ENCODE peak calls at places on chromosome 3, in nine cellular contexts. One of them, this sample, is unnamed.

GRCh38 chr3:106282931-106283330 is 414.1 kb upstream of the CBLB start:
- DNase-seq in activated T-cell treated with anti-CD3 and anti-CD28 coated beads for 24 hours: no peak
- DNase-seq in astrocyte of the cerebellum: no peak
- DNase-seq in putamen: no peak
- DNase-seq in fibroblast of gingiva: no peak
- DNase-seq in activated CD8-positive, alpha-beta memory T cell treated with anti-CD3 and anti-CD28 coated beads for 24 hours: no peak
- DNase-seq in AG20443: no peak
- DNase-seq in kidney glomerular epithelial cell: no peak
- DNase-seq in Calu3: no peak
- DNase-seq in this sample: no peak

GRCh38 chr3:151372063-151372820 is 12.3 kb downstream of the P2RY12 start:
- DNase-seq in astrocyte of the cerebellum: no peak
- DNase-seq in AG20443: peak
- DNase-seq in kidney glomerular epithelial cell: no peak
- DNase-seq in activated T-cell treated with anti-CD3 and anti-CD28 coated beads for 24 hours: no peak
- DNase-seq in Calu3: no peak
- DNase-seq in activated CD8-positive, alpha-beta memory T cell treated with anti-CD3 and anti-CD28 coated beads for 24 hours: no peak
- DNase-seq in fibroblast of gingiva: no peak
- DNase-seq in putamen: no peak
- DNase-seq in this sample: no peak

GRCh38 chr3:152258448-152259302 is 10.1 kb upstream of the MBNL1 start:
- DNase-seq in Calu3: peak
- DNase-seq in kidney glomerular epithelial cell: peak
- DNase-seq in activated CD8-positive, alpha-beta memory T cell treated with anti-CD3 and anti-CD28 coated beads for 24 hours: no peak
- DNase-seq in fibroblast of gingiva: peak
- DNase-seq in activated T-cell treated with anti-CD3 and anti-CD28 coated beads for 24 hours: no peak
- DNase-seq in putamen: peak
- DNase-seq in AG20443: peak
- DNase-seq in astrocyte of the cerebellum: peak
- DNase-seq in this sample: peak

GRCh38 chr3:79419222-79419621 is 348.6 kb downstream of the ROBO1 start:
- DNase-seq in kidney glomerular epithelial cell: no peak
- DNase-seq in astrocyte of the cerebellum: no peak
- DNase-seq in putamen: peak
- DNase-seq in activated T-cell treated with anti-CD3 and anti-CD28 coated beads for 24 hours: no peak
- DNase-seq in AG20443: no peak
- DNase-seq in Calu3: no peak
- DNase-seq in fibroblast of gingiva: no peak
- DNase-seq in activated CD8-positive, alpha-beta memory T cell treated with anti-CD3 and anti-CD28 coated beads for 24 hours: no peak
- DNase-seq in this sample: no peak

GRCh38 chr3:140850210-140850955 is 91.3 kb upstream of the SLC25A36 start:
- DNase-seq in Calu3: no peak
- DNase-seq in astrocyte of the cerebellum: no peak
- DNase-seq in kidney glomerular epithelial cell: no peak
- DNase-seq in AG20443: no peak
- DNase-seq in activated CD8-positive, alpha-beta memory T cell treated with anti-CD3 and anti-CD28 coated beads for 24 hours: no peak
- DNase-seq in fibroblast of gingiva: no peak
- DNase-seq in activated T-cell treated with anti-CD3 and anti-CD28 coated beads for 24 hours: no peak
- DNase-seq in putamen: no peak
- DNase-seq in this sample: no peak

GRCh38 chr3:153469162-153469561 is 307.1 kb downstream of the RAP2B start:
- DNase-seq in Calu3: no peak
- DNase-seq in astrocyte of the cerebellum: no peak
- DNase-seq in AG20443: no peak
- DNase-seq in putamen: no peak
- DNase-seq in activated CD8-positive, alpha-beta memory T cell treated with anti-CD3 and anti-CD28 coated beads for 24 hours: no peak
- DNase-seq in kidney glomerular epithelial cell: no peak
- DNase-seq in activated T-cell treated with anti-CD3 and anti-CD28 coated beads for 24 hours: no peak
- DNase-seq in fibroblast of gingiva: no peak
- DNase-seq in this sample: no peak

GRCh38 chr3:101279162-101279561 is 41.2 kb downstream of the IMPG2 start:
- DNase-seq in activated T-cell treated with anti-CD3 and anti-CD28 coated beads for 24 hours: no peak
- DNase-seq in astrocyte of the cerebellum: no peak
- DNase-seq in putamen: no peak
- DNase-seq in fibroblast of gingiva: no peak
- DNase-seq in kidney glomerular epithelial cell: no peak
- DNase-seq in activated CD8-positive, alpha-beta memory T cell treated with anti-CD3 and anti-CD28 coated beads for 24 hours: no peak
- DNase-seq in AG20443: no peak
- DNase-seq in Calu3: no peak
- DNase-seq in this sample: no peak

GRCh38 chr3:105458518-105459215 is 92.0 kb downstream of the ALCAM start:
- DNase-seq in putamen: no peak
- DNase-seq in AG20443: peak
- DNase-seq in astrocyte of the cerebellum: peak
- DNase-seq in kidney glomerular epithelial cell: no peak
- DNase-seq in activated T-cell treated with anti-CD3 and anti-CD28 coated beads for 24 hours: no peak
- DNase-seq in fibroblast of gingiva: no peak
- DNase-seq in activated CD8-positive, alpha-beta memory T cell treated with anti-CD3 and anti-CD28 coated beads for 24 hours: no peak
- DNase-seq in Calu3: no peak
- DNase-seq in this sample: no peak

GRCh38 chr3:46386206-46386605 is 15.5 kb downstream of the CCR5 start:
- DNase-seq in putamen: no peak
- DNase-seq in kidney glomerular epithelial cell: peak
- DNase-seq in AG20443: no peak
- DNase-seq in activated T-cell treated with anti-CD3 and anti-CD28 coated beads for 24 hours: no peak
- DNase-seq in activated CD8-positive, alpha-beta memory T cell treated with anti-CD3 and anti-CD28 coated beads for 24 hours: peak
- DNase-seq in astrocyte of the cerebellum: no peak
- DNase-seq in fibroblast of gingiva: no peak
- DNase-seq in Calu3: peak
- DNase-seq in this sample: no peak

GRCh38 chr3:11136871-11137626 is 17.2 kb upstream of the HRH1 start:
- DNase-seq in Calu3: peak
- DNase-seq in kidney glomerular epithelial cell: peak
- DNase-seq in activated T-cell treated with anti-CD3 and anti-CD28 coated beads for 24 hours: no peak
- DNase-seq in astrocyte of the cerebellum: peak
- DNase-seq in putamen: no peak
- DNase-seq in fibroblast of gingiva: peak
- DNase-seq in AG20443: peak
- DNase-seq in activated CD8-positive, alpha-beta memory T cell treated with anti-CD3 and anti-CD28 coated beads for 24 hours: no peak
- DNase-seq in this sample: peak

GRCh38 chr3:138944842-138945645 is 1.9 kb downstream of the FOXL2 start:
- DNase-seq in putamen: no peak
- DNase-seq in Calu3: peak
- DNase-seq in AG20443: no peak
- DNase-seq in astrocyte of the cerebellum: no peak
- DNase-seq in activated CD8-positive, alpha-beta memory T cell treated with anti-CD3 and anti-CD28 coated beads for 24 hours: peak
- DNase-seq in fibroblast of gingiva: no peak
- DNase-seq in activated T-cell treated with anti-CD3 and anti-CD28 coated beads for 24 hours: no peak
- DNase-seq in kidney glomerular epithelial cell: no peak
- DNase-seq in this sample: peak

GRCh38 chr3:64305731-64306130 is 80.5 kb upstream of the PRICKLE2 start:
- DNase-seq in astrocyte of the cerebellum: no peak
- DNase-seq in activated CD8-positive, alpha-beta memory T cell treated with anti-CD3 and anti-CD28 coated beads for 24 hours: no peak
- DNase-seq in AG20443: no peak
- DNase-seq in putamen: no peak
- DNase-seq in kidney glomerular epithelial cell: no peak
- DNase-seq in activated T-cell treated with anti-CD3 and anti-CD28 coated beads for 24 hours: no peak
- DNase-seq in Calu3: no peak
- DNase-seq in fibroblast of gingiva: no peak
- DNase-seq in this sample: no peak

GRCh38 chr3:73073091-73073707 is 11.7 kb downstream of the EBLN2 start:
- DNase-seq in AG20443: no peak
- DNase-seq in activated T-cell treated with anti-CD3 and anti-CD28 coated beads for 24 hours: no peak
- DNase-seq in kidney glomerular epithelial cell: no peak
- DNase-seq in fibroblast of gingiva: no peak
- DNase-seq in putamen: no peak
- DNase-seq in activated CD8-positive, alpha-beta memory T cell treated with anti-CD3 and anti-CD28 coated beads for 24 hours: no peak
- DNase-seq in Calu3: no peak
- DNase-seq in astrocyte of the cerebellum: no peak
- DNase-seq in this sample: no peak

GRCh38 chr3:13200951-13201350 is 127.7 kb upstream of the IQSEC1 start:
- DNase-seq in AG20443: no peak
- DNase-seq in fibroblast of gingiva: no peak
- DNase-seq in kidney glomerular epithelial cell: no peak
- DNase-seq in Calu3: no peak
- DNase-seq in astrocyte of the cerebellum: peak
- DNase-seq in activated T-cell treated with anti-CD3 and anti-CD28 coated beads for 24 hours: no peak
- DNase-seq in putamen: no peak
- DNase-seq in activated CD8-positive, alpha-beta memory T cell treated with anti-CD3 and anti-CD28 coated beads for 24 hours: no peak
- DNase-seq in this sample: no peak

GRCh38 chr3:30073622-30074021 is 532.8 kb upstream of the TGFBR2 start:
- DNase-seq in AG20443: no peak
- DNase-seq in activated CD8-positive, alpha-beta memory T cell treated with anti-CD3 and anti-CD28 coated beads for 24 hours: no peak
- DNase-seq in putamen: no peak
- DNase-seq in kidney glomerular epithelial cell: no peak
- DNase-seq in activated T-cell treated with anti-CD3 and anti-CD28 coated beads for 24 hours: no peak
- DNase-seq in fibroblast of gingiva: no peak
- DNase-seq in Calu3: no peak
- DNase-seq in astrocyte of the cerebellum: no peak
- DNase-seq in this sample: peak

GRCh38 chr3:45170071-45170470 is 23.9 kb upstream of the CDCP1 start:
- DNase-seq in activated CD8-positive, alpha-beta memory T cell treated with anti-CD3 and anti-CD28 coated beads for 24 hours: no peak
- DNase-seq in fibroblast of gingiva: no peak
- DNase-seq in kidney glomerular epithelial cell: no peak
- DNase-seq in activated T-cell treated with anti-CD3 and anti-CD28 coated beads for 24 hours: no peak
- DNase-seq in putamen: no peak
- DNase-seq in Calu3: no peak
- DNase-seq in AG20443: no peak
- DNase-seq in astrocyte of the cerebellum: no peak
- DNase-seq in this sample: no peak

GRCh38 chr3:18740631-18741583 is 315.8 kb upstream of the SATB1 start:
- DNase-seq in Calu3: no peak
- DNase-seq in astrocyte of the cerebellum: no peak
- DNase-seq in AG20443: no peak
- DNase-seq in kidney glomerular epithelial cell: no peak
- DNase-seq in fibroblast of gingiva: no peak
- DNase-seq in activated CD8-positive, alpha-beta memory T cell treated with anti-CD3 and anti-CD28 coated beads for 24 hours: peak
- DNase-seq in activated T-cell treated with anti-CD3 and anti-CD28 coated beads for 24 hours: peak
- DNase-seq in putamen: no peak
- DNase-seq in this sample: peak

GRCh38 chr3:129001101-129001816 is at the start of gene EFCC1:
- DNase-seq in Calu3: no peak
- DNase-seq in activated CD8-positive, alpha-beta memory T cell treated with anti-CD3 and anti-CD28 coated beads for 24 hours: peak
- DNase-seq in astrocyte of the cerebellum: no peak
- DNase-seq in kidney glomerular epithelial cell: no peak
- DNase-seq in fibroblast of gingiva: no peak
- DNase-seq in AG20443: peak
- DNase-seq in putamen: no peak
- DNase-seq in activated T-cell treated with anti-CD3 and anti-CD28 coated beads for 24 hours: no peak
- DNase-seq in this sample: peak

GRCh38 chr3:40765884-40766283 is 241.1 kb downstream of the ZNF621 start:
- DNase-seq in AG20443: no peak
- DNase-seq in kidney glomerular epithelial cell: no peak
- DNase-seq in astrocyte of the cerebellum: peak
- DNase-seq in Calu3: no peak
- DNase-seq in fibroblast of gingiva: peak
- DNase-seq in putamen: no peak
- DNase-seq in activated T-cell treated with anti-CD3 and anti-CD28 coated beads for 24 hours: no peak
- DNase-seq in activated CD8-positive, alpha-beta memory T cell treated with anti-CD3 and anti-CD28 coated beads for 24 hours: no peak
- DNase-seq in this sample: no peak

GRCh38 chr3:185042357-185042756 is 110.5 kb downstream of the C3orf70 start:
- DNase-seq in activated T-cell treated with anti-CD3 and anti-CD28 coated beads for 24 hours: no peak
- DNase-seq in fibroblast of gingiva: no peak
- DNase-seq in Calu3: no peak
- DNase-seq in AG20443: no peak
- DNase-seq in astrocyte of the cerebellum: no peak
- DNase-seq in putamen: no peak
- DNase-seq in kidney glomerular epithelial cell: no peak
- DNase-seq in activated CD8-positive, alpha-beta memory T cell treated with anti-CD3 and anti-CD28 coated beads for 24 hours: no peak
- DNase-seq in this sample: no peak

GRCh38 chr3:157423337-157423736 is 13.3 kb upstream of the PTX3 start:
- DNase-seq in fibroblast of gingiva: no peak
- DNase-seq in Calu3: no peak
- DNase-seq in astrocyte of the cerebellum: no peak
- DNase-seq in activated T-cell treated with anti-CD3 and anti-CD28 coated beads for 24 hours: no peak
- DNase-seq in putamen: no peak
- DNase-seq in kidney glomerular epithelial cell: no peak
- DNase-seq in activated CD8-positive, alpha-beta memory T cell treated with anti-CD3 and anti-CD28 coated beads for 24 hours: no peak
- DNase-seq in AG20443: peak
- DNase-seq in this sample: no peak

GRCh38 chr3:107641572-107642307 is 119.0 kb downstream of the BBX start:
- DNase-seq in kidney glomerular epithelial cell: no peak
- DNase-seq in astrocyte of the cerebellum: no peak
- DNase-seq in AG20443: peak
- DNase-seq in putamen: no peak
- DNase-seq in fibroblast of gingiva: peak
- DNase-seq in activated T-cell treated with anti-CD3 and anti-CD28 coated beads for 24 hours: no peak
- DNase-seq in Calu3: no peak
- DNase-seq in activated CD8-positive, alpha-beta memory T cell treated with anti-CD3 and anti-CD28 coated beads for 24 hours: no peak
- DNase-seq in this sample: no peak

GRCh38 chr3:195543642-195544536 is 764 bp upstream of the PPP1R2 start:
- DNase-seq in kidney glomerular epithelial cell: no peak
- DNase-seq in putamen: no peak
- DNase-seq in activated T-cell treated with anti-CD3 and anti-CD28 coated beads for 24 hours: no peak
- DNase-seq in AG20443: no peak
- DNase-seq in fibroblast of gingiva: no peak
- DNase-seq in astrocyte of the cerebellum: no peak
- DNase-seq in activated CD8-positive, alpha-beta memory T cell treated with anti-CD3 and anti-CD28 coated beads for 24 hours: no peak
- DNase-seq in Calu3: no peak
- DNase-seq in this sample: no peak

GRCh38 chr3:102180291-102180931 is 254.4 kb upstream of the ZPLD1 start:
- DNase-seq in putamen: no peak
- DNase-seq in AG20443: peak
- DNase-seq in astrocyte of the cerebellum: no peak
- DNase-seq in activated T-cell treated with anti-CD3 and anti-CD28 coated beads for 24 hours: no peak
- DNase-seq in kidney glomerular epithelial cell: peak
- DNase-seq in Calu3: no peak
- DNase-seq in activated CD8-positive, alpha-beta memory T cell treated with anti-CD3 and anti-CD28 coated beads for 24 hours: no peak
- DNase-seq in fibroblast of gingiva: peak
- DNase-seq in this sample: no peak

GRCh38 chr3:45647148-45647619 is 42.0 kb upstream of the SACM1L start:
- DNase-seq in activated T-cell treated with anti-CD3 and anti-CD28 coated beads for 24 hours: no peak
- DNase-seq in astrocyte of the cerebellum: peak
- DNase-seq in fibroblast of gingiva: peak
- DNase-seq in kidney glomerular epithelial cell: peak
- DNase-seq in Calu3: peak
- DNase-seq in activated CD8-positive, alpha-beta memory T cell treated with anti-CD3 and anti-CD28 coated beads for 24 hours: no peak
- DNase-seq in putamen: no peak
- DNase-seq in AG20443: peak
- DNase-seq in this sample: no peak

GRCh38 chr3:114214542-114215341 is 22.6 kb downstream of the ZNF80 start:
- DNase-seq in fibroblast of gingiva: no peak
- DNase-seq in activated T-cell treated with anti-CD3 and anti-CD28 coated beads for 24 hours: peak
- DNase-seq in putamen: no peak
- DNase-seq in kidney glomerular epithelial cell: no peak
- DNase-seq in astrocyte of the cerebellum: no peak
- DNase-seq in AG20443: no peak
- DNase-seq in activated CD8-positive, alpha-beta memory T cell treated with anti-CD3 and anti-CD28 coated beads for 24 hours: peak
- DNase-seq in Calu3: no peak
- DNase-seq in this sample: no peak

GRCh38 chr3:171875923-171876412 is 32.8 kb downstream of the TMEM212 start:
- DNase-seq in AG20443: no peak
- DNase-seq in activated T-cell treated with anti-CD3 and anti-CD28 coated beads for 24 hours: no peak
- DNase-seq in fibroblast of gingiva: peak
- DNase-seq in astrocyte of the cerebellum: no peak
- DNase-seq in putamen: no peak
- DNase-seq in activated CD8-positive, alpha-beta memory T cell treated with anti-CD3 and anti-CD28 coated beads for 24 hours: no peak
- DNase-seq in Calu3: peak
- DNase-seq in kidney glomerular epithelial cell: peak
- DNase-seq in this sample: no peak

GRCh38 chr3:129614435-129614834 is 8.0 kb upstream of the PLXND1 start:
- DNase-seq in astrocyte of the cerebellum: no peak
- DNase-seq in kidney glomerular epithelial cell: no peak
- DNase-seq in fibroblast of gingiva: no peak
- DNase-seq in activated CD8-positive, alpha-beta memory T cell treated with anti-CD3 and anti-CD28 coated beads for 24 hours: no peak
- DNase-seq in activated T-cell treated with anti-CD3 and anti-CD28 coated beads for 24 hours: no peak
- DNase-seq in Calu3: no peak
- DNase-seq in AG20443: no peak
- DNase-seq in putamen: no peak
- DNase-seq in this sample: peak

GRCh38 chr3:11159421-11159904 is 5.2 kb downstream of the HRH1 start:
- DNase-seq in activated CD8-positive, alpha-beta memory T cell treated with anti-CD3 and anti-CD28 coated beads for 24 hours: no peak
- DNase-seq in putamen: no peak
- DNase-seq in AG20443: peak
- DNase-seq in fibroblast of gingiva: peak
- DNase-seq in kidney glomerular epithelial cell: no peak
- DNase-seq in activated T-cell treated with anti-CD3 and anti-CD28 coated beads for 24 hours: no peak
- DNase-seq in Calu3: no peak
- DNase-seq in astrocyte of the cerebellum: peak
- DNase-seq in this sample: no peak

GRCh38 chr3:98903099-98903498 is 1.6 kb upstream of the DCBLD2 start:
- DNase-seq in activated CD8-positive, alpha-beta memory T cell treated with anti-CD3 and anti-CD28 coated beads for 24 hours: no peak
- DNase-seq in AG20443: no peak
- DNase-seq in activated T-cell treated with anti-CD3 and anti-CD28 coated beads for 24 hours: no peak
- DNase-seq in Calu3: no peak
- DNase-seq in fibroblast of gingiva: no peak
- DNase-seq in astrocyte of the cerebellum: no peak
- DNase-seq in putamen: no peak
- DNase-seq in kidney glomerular epithelial cell: no peak
- DNase-seq in this sample: no peak

GRCh38 chr3:176439729-176440128 is 757.6 kb downstream of the TBL1XR1 start:
- DNase-seq in kidney glomerular epithelial cell: no peak
- DNase-seq in fibroblast of gingiva: no peak
- DNase-seq in activated T-cell treated with anti-CD3 and anti-CD28 coated beads for 24 hours: no peak
- DNase-seq in Calu3: no peak
- DNase-seq in astrocyte of the cerebellum: no peak
- DNase-seq in activated CD8-positive, alpha-beta memory T cell treated with anti-CD3 and anti-CD28 coated beads for 24 hours: no peak
- DNase-seq in putamen: no peak
- DNase-seq in AG20443: no peak
- DNase-seq in this sample: no peak

This sample was measured in left colon.